ENCODE peak calls at places on chromosomes 6 and 20, in ten cellular contexts. L, S, N, M, R, P, I, K, T and F are unnamed samples.

GRCh38 chr20:13552061-13552460 is 86.7 kb downstream of the TASP1 start:
- DNase-seq in L (peak; percentile 67), R (no peak), K (no peak), I (no peak), M (no peak), T (no peak), S (no peak), P (no peak), N (no peak), F (no peak)

GRCh38 chr20:40414843-40415615 is 274.0 kb downstream of the MAFB start:
- DNase-seq in P (no peak), R (no peak), T (no peak), K (peak; percentile 58), N (no peak), S (no peak), I (no peak), M (no peak), L (no peak), F (no peak)

GRCh38 chr6:24935753-24936152 is at the start of gene RIPOR2:
- DNase-seq in L (no peak), N (peak; percentile 65), T (peak; percentile 83), P (no peak), R (peak; percentile 69), S (peak; percentile 56), K (no peak), I (peak; percentile 39), M (no peak), F (peak; percentile 27)

GRCh38 chr6:33428219-33428890 is 8.5 kb downstream of the SYNGAP1 start:
- DNase-seq in K (no peak), T (peak; percentile 51), I (no peak), S (no peak), L (no peak), N (no peak), P (peak; percentile 79), R (peak; percentile 74), M (peak; percentile 37), F (peak; percentile 79)

GRCh38 chr20:21315138-21315537 is 12.0 kb downstream of the XRN2 start:
- DNase-seq in I (no peak), T (no peak), N (no peak), S (no peak), P (no peak), R (no peak), K (no peak), M (no peak), L (no peak), F (no peak)

GRCh38 chr6:150881911-150882481 is 16.5 kb downstream of the MTHFD1L start:
- DNase-seq in M (peak; percentile 41), I (no peak), L (no peak), P (peak; percentile 97), N (no peak), R (no peak), T (no peak), K (no peak), S (no peak), F (no peak)

GRCh38 chr20:3686867-3687321 is 5.1 kb upstream of the ADAM33 start:
- DNase-seq in L (peak; percentile 5), N (no peak), T (peak; percentile 25), I (no peak), M (no peak), K (peak; percentile 86), S (no peak), R (no peak), P (no peak), F (no peak)

GRCh38 chr6:89310929-89311328 is 4.2 kb downstream of the GABRR2 start:
- DNase-seq in S (no peak), R (no peak), K (no peak), T (no peak), L (no peak), N (no peak), P (no peak), I (no peak), M (no peak), F (peak; percentile 95)

GRCh38 chr6:117555882-117556498 is 46.3 kb downstream of the GOPC start:
- DNase-seq in I (peak; percentile 34), P (peak; percentile 27), T (peak; percentile 49), S (peak; percentile 56), L (no peak), M (no peak), R (peak; percentile 46), N (peak; percentile 61), K (peak; percentile 53), F (peak; percentile 64)